ENCODE peak calls at places on chromosome 4, in four cellular contexts. O, V, L and D are unnamed samples.

GRCh38 chr4:35175894-35176293 is 1068.4 kb downstream of the ARAP2 start:
- DNase-seq in O (no peak), L (no peak), V (no peak), D (no peak)

GRCh38 chr4:97016186-97016945 is 1126.9 kb downstream of the STPG2 start:
- DNase-seq in L (no peak), O (no peak), V (no peak), D (no peak)

GRCh38 chr4:126850286-126850685 is 782.5 kb upstream of the INTU start:
- DNase-seq in O (peak; percentile 82), V (peak; percentile 97), L (no peak), D (peak; percentile 95)

GRCh38 chr4:1767058-1767769 is 25.9 kb upstream of the FGFR3 start:
- DNase-seq in O (peak; percentile 11), L (no peak), V (peak; percentile 18), D (no peak)

GRCh38 chr4:1192091-1192492 is 19.7 kb upstream of the SPON2 start:
- DNase-seq in V (peak; percentile 96), L (no peak), O (peak; percentile 99), D (peak; percentile 94)

GRCh38 chr4:91963489-91963888 is 340.3 kb upstream of the GRID2 start:
- DNase-seq in L (no peak), O (peak; percentile 33), V (no peak), D (no peak)

GRCh38 chr4:87838207-87838606 is 5.4 kb downstream of the MEPE start:
- DNase-seq in L (no peak), O (no peak), V (no peak), D (no peak)

GRCh38 chr4:127124919-127125318 is 507.8 kb upstream of the INTU start:
- DNase-seq in L (no peak), O (peak; percentile 8), V (peak; percentile 24), D (peak; percentile 30)

GRCh38 chr4:26441110-26441509 is 49.2 kb downstream of the CCKAR start:
- DNase-seq in V (peak; percentile 59), L (no peak), O (peak; percentile 57), D (no peak)

GRCh38 chr4:85543832-85544231 is 68.9 kb downstream of the ARHGAP24 start:
- DNase-seq in L (no peak), O (peak; percentile 50), V (peak; percentile 67), D (no peak)

GRCh38 chr4:156581282-156581681 is 390.3 kb downstream of the PDGFC start:
- DNase-seq in L (no peak), V (no peak), O (no peak), D (no peak)

GRCh38 chr4:140876597-140877364 is 120.6 kb upstream of the TBC1D9 start:
- DNase-seq in V (peak; percentile 54), L (no peak), O (no peak), D (peak; percentile 33)

GRCh38 chr4:2617955-2618354 is 81.5 kb downstream of the FAM193A start:
- DNase-seq in L (no peak), V (no peak), O (no peak), D (no peak)

GRCh38 chr4:31007858-31008257 is 287.7 kb downstream of the PCDH7 start:
- DNase-seq in O (peak; percentile 27), L (no peak), V (no peak), D (no peak)

GRCh38 chr4:174437324-174437723 is 85.0 kb downstream of the HPGD start:
- DNase-seq in V (peak; percentile 84), O (peak; percentile 48), L (no peak), D (no peak)

GRCh38 chr4:101200561-101200960 is 146.8 kb downstream of the PPP3CA start:
- DNase-seq in L (no peak), O (peak; percentile 96), V (peak; percentile 86), D (peak; percentile 94)

GRCh38 chr4:65521666-65522065 is 148.6 kb downstream of the EPHA5 start:
- DNase-seq in L (no peak), O (no peak), V (no peak), D (no peak)

GRCh38 chr4:102959503-102959902 is 60.0 kb downstream of the SLC9B1 start:
- DNase-seq in O (no peak), L (no peak), V (no peak), D (no peak)

GRCh38 chr4:126938023-126938422 is 694.7 kb upstream of the INTU start:
- DNase-seq in V (peak; percentile 44), L (no peak), O (peak; percentile 21), D (peak; percentile 12)

DNA sequence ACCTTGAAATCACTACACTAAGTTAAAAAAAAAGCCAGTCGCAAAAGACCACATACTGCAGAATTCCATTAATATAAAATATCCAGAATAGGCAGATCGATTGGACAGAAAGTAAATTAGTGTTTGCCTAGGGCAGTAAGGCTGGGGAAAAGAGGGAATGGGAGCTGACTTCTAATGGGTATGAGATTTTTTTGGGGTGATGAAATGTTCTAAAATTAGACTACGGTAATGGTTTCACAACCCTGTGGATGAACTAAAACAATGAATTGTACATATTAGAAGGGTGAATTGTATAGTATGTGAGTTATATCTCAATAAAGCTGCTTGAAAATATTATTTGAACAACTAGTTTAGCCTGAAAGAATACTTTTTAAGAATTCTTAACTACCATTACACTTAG is 6.7 kb upstream of the GPRIN3 start:
- DNase-seq in V (peak; percentile 29), L (no peak), O (no peak), D (no peak)
- TF ChIP-seq CTCF in V (no peak), L (no peak), O (no peak), D (no peak)

GRCh38 chr4:153156263-153156662 is 48.0 kb upstream of the TRIM2 start:
- DNase-seq in O (no peak), L (no peak), V (no peak), D (no peak)
- TF ChIP-seq CTCF in O (no peak), L (no peak), V (no peak), D (peak; percentile 23)

GRCh38 chr4:69517674-69518073 is 22.0 kb upstream of the UGT2B4 start:
- DNase-seq in V (no peak), O (no peak), L (no peak), D (no peak)
- TF ChIP-seq CTCF in V (no peak), O (no peak), L (no peak), D (no peak)

GRCh38 chr4:13860126-13860525 is 232.6 kb upstream of the BOD1L1 start:
- DNase-seq in L (no peak), V (peak; percentile 3), O (no peak), D (no peak)
- TF ChIP-seq CTCF in L (peak; percentile 42), V (no peak), O (peak; percentile 24), D (peak; percentile 51)

GRCh38 chr4:144748814-144749555 is 103.0 kb downstream of the HHIP start:
- DNase-seq in V (no peak), O (no peak), L (no peak), D (no peak)

GRCh38 chr4:144750348-144750747 is 104.4 kb downstream of the HHIP start:
- DNase-seq in V (no peak), O (no peak), L (no peak), D (no peak)

GRCh38 chr4:144757969-144758368 is 112.0 kb downstream of the HHIP start:
- DNase-seq in V (no peak), L (no peak), O (no peak), D (no peak)

DNA sequence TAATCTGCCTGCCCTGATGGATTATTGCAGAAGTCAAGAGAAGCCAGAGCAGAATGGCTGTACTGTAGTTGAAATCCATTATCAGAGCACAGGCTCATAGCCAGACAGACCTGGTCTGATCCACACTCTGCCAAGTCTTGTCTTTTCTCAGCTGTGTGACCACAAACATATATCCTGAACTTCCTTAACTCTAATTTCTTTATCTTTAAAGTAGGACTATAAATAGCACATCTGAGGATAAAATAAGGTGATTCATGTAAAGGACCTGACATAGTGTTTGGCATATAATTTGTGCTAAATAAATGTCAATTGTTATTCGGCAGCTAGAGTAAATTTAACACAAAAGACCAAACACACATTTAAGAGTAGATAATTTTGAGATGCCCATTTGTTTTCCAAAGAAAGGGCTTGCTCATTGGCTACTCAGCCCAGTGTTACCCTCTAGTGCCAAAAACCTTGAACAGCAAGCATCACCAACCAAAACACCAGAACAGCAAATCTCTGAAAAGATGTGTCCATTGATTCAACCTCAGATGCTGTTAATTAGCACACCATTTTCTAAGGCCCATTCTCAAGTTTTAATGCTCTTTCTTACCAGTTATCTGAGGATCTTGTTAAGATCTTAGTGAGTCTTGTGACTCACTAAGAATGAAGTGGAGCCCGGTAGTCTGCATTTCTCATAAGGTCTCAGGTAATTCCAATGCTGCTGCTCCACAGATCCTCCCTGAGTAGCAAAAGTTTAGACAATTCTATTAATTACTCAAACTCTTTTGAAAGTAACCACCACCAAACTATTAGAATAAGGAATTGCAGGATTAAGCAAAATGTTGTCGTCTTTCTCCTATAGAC is 108.8 kb downstream of the HHIP start:
- DNase-seq in L (no peak), O (peak; percentile 35), V (peak; percentile 12), D (peak; percentile 36)
- TF ChIP-seq CTCF in L (peak; percentile 49), O (peak; percentile 61), V (peak; percentile 57), D (peak; percentile 76)